ENCODE peak calls at places on chromosome 1, in nine cellular contexts. W is A549, G is neural progenitor cell, F is cardiac fibroblast, Y is fibroblast of pulmonary artery, D is MCF 10A, U is upper lobe of right lung, I is progenitor cell of endocrine pancreas, A is adrenal gland. C is an unnamed sample.

GRCh38 chr1:172486805-172487454 is 43.1 kb upstream of the PIGC start:
- DNase-seq in W (no peak), G (no peak), F (no peak), Y (no peak), D (no peak), U (no peak), I (no peak), A (no peak), C (no peak)

GRCh38 chr1:61450454-61451213 is 274.3 kb downstream of the TM2D1 start:
- DNase-seq in W (peak), G (no peak), F (peak), Y (peak), D (no peak), U (no peak), I (no peak), A (peak), C (no peak)

GRCh38 chr1:160127865-160128523 is 12.4 kb downstream of the ATP1A2 start:
- DNase-seq in W (peak), G (no peak), F (peak), Y (peak), D (peak), U (peak), I (no peak), A (peak), C (no peak)

GRCh38 chr1:117308406-117308916 is 58.8 kb upstream of the MAN1A2 start:
- DNase-seq in W (no peak), G (no peak), F (no peak), Y (no peak), D (no peak), U (no peak), I (no peak), A (no peak), C (no peak)

GRCh38 chr1:71882241-71883036 is 399.9 kb downstream of the NEGR1 start:
- DNase-seq in W (no peak), G (no peak), F (peak), Y (no peak), D (no peak), U (no peak), I (no peak), A (no peak), C (no peak)

GRCh38 chr1:87462894-87463293 is 134.2 kb downstream of the LMO4 start:
- DNase-seq in W (no peak), G (no peak), F (no peak), Y (no peak), D (no peak), U (no peak), I (no peak), A (no peak), C (no peak)

GRCh38 chr1:58885998-58886397 is 102.2 kb upstream of the JUN start:
- DNase-seq in W (no peak), G (no peak), F (peak), Y (no peak), D (peak), U (no peak), I (no peak), A (no peak), C (no peak)

GRCh38 chr1:30683699-30684098 is 39.7 kb downstream of the MATN1 start:
- DNase-seq in W (no peak), G (no peak), F (no peak), Y (no peak), D (no peak), U (peak), I (no peak), A (peak), C (no peak)

GRCh38 chr1:85484264-85484663 is 19.3 kb upstream of the DDAH1 start:
- DNase-seq in W (no peak), G (no peak), F (peak), Y (no peak), D (no peak), U (no peak), I (no peak), A (no peak), C (no peak)

GRCh38 chr1:37255111-37255795 is 219.1 kb upstream of the ZC3H12A start:
- DNase-seq in W (peak), G (peak), F (no peak), Y (peak), D (peak), U (no peak), I (peak), A (no peak), C (peak)

GRCh38 chr1:230122361-230123279 is 55.6 kb downstream of the GALNT2 start:
- DNase-seq in W (no peak), G (no peak), F (peak), Y (no peak), D (peak), U (no peak), I (no peak), A (no peak), C (no peak)

GRCh38 chr1:10835423-10836421 is 39.3 kb upstream of the CASZ1 start:
- DNase-seq in W (no peak), G (peak), F (peak), Y (peak), D (peak), U (peak), I (peak), A (peak), C (peak)

GRCh38 chr1:109078317-109078716 is 2.5 kb upstream of the TAF13 start:
- DNase-seq in W (no peak), G (no peak), F (no peak), Y (no peak), D (no peak), U (no peak), I (no peak), A (no peak), C (no peak)

GRCh38 chr1:109080441-109081082 is 4.8 kb upstream of the TAF13 start:
- DNase-seq in W (no peak), G (no peak), F (no peak), Y (no peak), D (no peak), U (no peak), I (no peak), A (no peak), C (no peak)

GRCh38 chr1:109079240-109079622 is 3.4 kb upstream of the TAF13 start:
- DNase-seq in W (no peak), G (no peak), F (no peak), Y (no peak), D (no peak), U (no peak), I (no peak), A (no peak), C (no peak)

DNA sequence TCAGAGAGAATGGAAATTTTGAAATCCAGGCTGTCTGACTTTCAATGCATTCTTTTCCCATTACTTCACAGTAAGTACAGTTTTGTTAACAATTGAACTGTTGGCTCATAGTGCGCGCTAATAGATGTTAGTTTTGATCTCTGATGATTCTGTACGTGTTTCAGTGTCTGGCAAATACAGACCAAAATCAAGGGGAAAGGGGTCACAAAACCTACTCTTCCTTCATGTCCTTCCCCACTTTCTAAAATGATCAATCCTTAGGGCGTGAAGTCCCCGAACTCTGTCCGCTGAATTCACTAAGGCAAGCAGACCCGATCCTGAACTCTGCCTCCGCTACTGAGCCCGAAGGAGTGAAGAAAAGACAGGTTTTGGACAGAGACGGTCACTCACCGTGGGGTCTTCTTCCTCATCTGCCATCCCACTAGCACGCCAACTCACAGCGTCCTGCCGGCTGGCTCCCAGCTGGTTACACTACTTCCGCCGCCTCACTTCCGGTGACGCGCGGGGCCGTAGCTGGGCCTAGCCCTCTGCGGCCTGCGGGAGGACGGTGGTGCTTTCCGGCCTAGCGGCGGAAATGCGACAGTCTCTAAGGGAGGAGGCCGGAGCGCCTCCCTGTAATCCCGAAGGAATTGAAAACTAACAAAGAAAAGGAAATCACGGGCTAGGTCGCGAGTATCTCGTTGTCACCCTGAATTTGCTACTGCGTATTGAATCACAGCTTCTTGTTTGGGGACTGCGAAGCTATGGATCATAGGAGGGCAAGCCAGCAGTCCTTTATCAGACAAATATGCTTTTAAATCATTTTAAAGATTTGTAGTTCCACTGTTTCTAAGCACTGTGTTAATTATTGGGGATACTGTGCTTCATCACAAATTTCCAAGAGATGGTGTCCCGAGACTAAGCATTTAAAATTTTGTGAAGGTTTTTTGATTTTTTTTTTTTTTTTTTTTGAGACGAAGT is at the start of gene TAF13:
- DNase-seq in W (peak), G (peak), F (peak), Y (peak), D (peak), U (peak), I (peak), A (peak), C (peak)
- TF ChIP-seq CTCF in W (no peak), G (peak), F (peak), Y (no peak), D (no peak), U (peak), I (no peak), A (peak), C (peak)

GRCh38 chr1:22731924-22732522 is 21.4 kb downstream of the EPHB2 start:
- DNase-seq in W (peak), G (peak), F (peak), Y (peak), D (no peak), U (no peak), I (no peak), A (no peak), C (no peak)
- TF ChIP-seq CTCF in W (peak), G (peak), F (peak), Y (peak), D (no peak), U (peak), I (peak), A (peak), C (peak)

DNA sequence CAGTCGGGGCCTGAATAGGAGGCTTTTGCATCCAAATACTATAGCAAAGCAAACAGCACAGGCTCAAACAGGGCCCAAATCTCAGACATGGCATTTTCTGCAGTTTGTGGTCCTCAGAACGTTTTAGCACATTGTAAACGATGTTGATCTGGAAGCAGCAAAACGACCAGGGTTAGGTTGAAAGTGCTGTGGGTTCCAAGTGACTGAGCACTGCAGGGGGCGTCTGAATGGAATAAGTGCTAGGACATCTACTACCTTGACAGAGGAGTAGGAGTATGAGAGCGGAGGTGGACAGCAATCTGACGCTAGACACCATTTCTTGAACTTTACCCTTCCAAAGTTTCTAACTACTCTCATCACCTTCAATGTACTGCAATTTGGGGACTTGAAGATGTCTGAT is 214.9 kb downstream of the BARHL2 start:
- DNase-seq in W (no peak), G (peak), F (no peak), Y (no peak), D (no peak), U (no peak), I (no peak), A (no peak), C (no peak)
- TF ChIP-seq CTCF in W (no peak), G (no peak), F (no peak), Y (no peak), D (no peak), U (no peak), I (no peak), A (no peak), C (no peak)

GRCh38 chr1:182718311-182718710 is 33.9 kb upstream of the RGS8 start:
- DNase-seq in W (peak), G (no peak), F (no peak), Y (no peak), D (no peak), U (no peak), I (no peak), A (no peak), C (no peak)
- TF ChIP-seq CTCF in W (no peak), G (no peak), F (no peak), Y (no peak), D (no peak), U (no peak), I (no peak), A (no peak), C (no peak)

DNA sequence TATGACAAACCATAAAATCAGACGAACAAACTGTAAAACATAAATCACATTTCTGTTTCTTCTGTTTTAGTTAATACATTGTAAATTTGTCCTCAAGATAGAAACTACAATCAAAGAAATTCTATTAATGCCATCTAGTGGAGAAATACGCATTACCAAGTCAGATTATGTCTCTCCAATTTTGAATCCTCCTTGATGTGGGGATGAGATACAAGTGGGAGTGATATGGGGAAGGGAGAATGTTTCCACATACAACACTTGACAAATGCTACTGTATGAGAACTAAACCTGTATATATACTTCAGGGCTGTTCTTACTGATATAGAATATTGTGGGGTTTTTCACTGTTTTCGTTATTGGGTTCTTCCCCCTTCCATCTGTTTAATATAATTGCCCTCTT is 2.6 kb downstream of the HFM1 start:
- DNase-seq in W (peak), G (no peak), F (peak), Y (peak), D (peak), U (no peak), I (no peak), A (no peak), C (no peak)
- TF ChIP-seq CTCF in W (peak), G (peak), F (peak), Y (peak), D (peak), U (peak), I (peak), A (peak), C (peak)

GRCh38 chr1:183283286-183283685 is 97.2 kb downstream of the LAMC2 start:
- DNase-seq in W (no peak), G (no peak), F (no peak), Y (no peak), D (no peak), U (no peak), I (no peak), A (no peak), C (no peak)

GRCh38 chr1:183284086-183284485 is 98.0 kb downstream of the LAMC2 start:
- DNase-seq in W (no peak), G (no peak), F (no peak), Y (no peak), D (no peak), U (no peak), I (no peak), A (no peak), C (no peak)

GRCh38 chr1:183288583-183288982 is 102.5 kb downstream of the LAMC2 start:
- DNase-seq in W (no peak), G (no peak), F (no peak), Y (no peak), D (no peak), U (no peak), I (no peak), A (no peak), C (no peak)

GRCh38 chr1:183287191-183287675 is 101.2 kb downstream of the LAMC2 start:
- DNase-seq in W (no peak), G (no peak), F (peak), Y (peak), D (no peak), U (no peak), I (no peak), A (peak), C (no peak)

DNA sequence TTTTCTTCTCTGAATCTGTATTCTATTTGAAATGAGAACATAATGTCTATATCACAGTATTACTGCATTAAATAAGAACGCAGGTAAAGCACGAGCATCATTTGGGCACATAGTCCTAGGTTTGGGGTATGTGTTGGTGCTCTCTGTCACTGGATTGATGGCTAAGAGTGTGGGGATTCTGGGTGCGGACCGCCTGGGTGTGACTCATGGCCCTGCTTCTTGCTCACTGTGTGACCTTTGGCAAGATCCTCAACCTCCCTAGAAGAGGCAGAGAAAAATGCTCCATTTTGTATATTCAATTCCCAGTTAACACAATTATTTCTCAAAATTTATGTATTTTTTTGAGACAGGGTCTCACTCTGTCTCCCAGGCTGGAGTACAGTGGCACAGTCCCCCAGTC is 99.7 kb downstream of the LAMC2 start:
- DNase-seq in W (no peak), G (no peak), F (peak), Y (no peak), D (no peak), U (no peak), I (no peak), A (peak), C (no peak)
- TF ChIP-seq CTCF in W (no peak), G (no peak), F (no peak), Y (no peak), D (no peak), U (no peak), I (no peak), A (no peak), C (no peak)